ENCODE peak calls at places on chromosomes 4 and X, in seven cellular contexts. I, M, P, S, R, L and A are unnamed samples.

GRCh38 chr4:80897537-80898303 is 132.8 kb upstream of the BMP3 start:
- DNase-seq in R (no peak), L (no peak), M (no peak), S (no peak), I (no peak), P (no peak), A (no peak)

GRCh38 chrX:3712870-3713224 is 602 bp downstream of the PRKX start:
- DNase-seq in L (no peak), I (peak), S (peak), P (no peak), R (no peak), M (no peak), A (no peak)

GRCh38 chr4:146450524-146450923 is 71.2 kb downstream of the SLC10A7 start:
- DNase-seq in R (no peak), S (no peak), I (no peak), L (no peak), M (no peak), P (no peak), A (no peak)

GRCh38 chr4:42819863-42820514 is 72.5 kb upstream of the GRXCR1 start:
- DNase-seq in I (no peak), M (no peak), R (no peak), P (no peak), S (no peak), L (no peak), A (no peak)

GRCh38 chr4:173666-174314 is 49.5 kb downstream of the ZNF718 start:
- DNase-seq in L (no peak), P (no peak), I (no peak), M (no peak), S (peak), R (no peak), A (no peak)

GRCh38 chrX:7218321-7219152 is 70.6 kb upstream of the PUDP start:
- DNase-seq in R (no peak), M (no peak), S (no peak), P (no peak), L (no peak), I (no peak), A (no peak)

GRCh38 chr4:111959202-111959601 is 186.1 kb upstream of the FAM241A start:
- DNase-seq in I (no peak), L (no peak), P (peak), S (no peak), M (peak), R (no peak), A (no peak)

GRCh38 chrX:118637997-118638396 is 89.4 kb upstream of the IL13RA1 start:
- DNase-seq in L (no peak), S (no peak), R (no peak), M (no peak), I (no peak), P (peak), A (no peak)

GRCh38 chr4:38818441-38818976 is 13.9 kb upstream of the TLR1 start:
- DNase-seq in S (no peak), L (no peak), R (peak), P (no peak), I (no peak), M (no peak), A (no peak)

GRCh38 chrX:47590984-47591383 is 8.7 kb downstream of the TIMP1 start:
- DNase-seq in S (no peak), P (no peak), L (no peak), I (no peak), R (no peak), M (no peak), A (no peak)

GRCh38 chrX:38798956-38799355 is 2.3 kb upstream of the MID1IP1 start:
- DNase-seq in P (peak), S (no peak), I (no peak), R (no peak), M (peak), L (no peak), A (peak)

GRCh38 chr4:3880595-3881120 is 114.5 kb downstream of the ADRA2C start:
- DNase-seq in M (peak), R (peak), L (peak), S (peak), I (peak), P (peak), A (peak)

GRCh38 chr4:25131925-25132324 is 28.3 kb downstream of the SEPSECS start:
- DNase-seq in L (no peak), S (no peak), P (no peak), I (no peak), M (no peak), R (peak), A (no peak)

GRCh38 chr4:82968972-82969371 is 41.7 kb downstream of the LIN54 start:
- DNase-seq in P (no peak), R (no peak), I (no peak), S (no peak), L (no peak), M (no peak), A (no peak)

GRCh38 chrX:50407976-50408375 is 62.6 kb downstream of the DGKK start:
- DNase-seq in M (no peak), I (no peak), S (peak), P (no peak), R (no peak), L (no peak), A (no peak)

GRCh38 chr4:39544580-39545315 is 17.5 kb upstream of the UGDH start:
- DNase-seq in M (no peak), S (no peak), I (no peak), P (peak), L (no peak), R (no peak), A (no peak)

GRCh38 chr4:140607852-140608251 is 39.1 kb upstream of the UCP1 start:
- DNase-seq in L (no peak), I (no peak), M (no peak), R (no peak), S (no peak), P (no peak), A (no peak)

GRCh38 chrX:153981771-153982533 is 9.4 kb downstream of the TMEM187 start:
- DNase-seq in S (no peak), I (peak), R (peak), M (no peak), L (no peak), P (no peak), A (no peak)

GRCh38 chr4:8217871-8218270 is 18.8 kb downstream of the SH3TC1 start:
- DNase-seq in L (no peak), P (no peak), M (no peak), I (no peak), S (no peak), R (no peak), A (no peak)

GRCh38 chrX:139832728-139833309 is 100.0 kb downstream of the ATP11C start:
- DNase-seq in I (no peak), L (no peak), S (no peak), R (no peak), P (no peak), M (no peak), A (no peak)

GRCh38 chr4:114601304-114602052 is 2.9 kb downstream of the UGT8 start:
- DNase-seq in R (no peak), S (no peak), M (no peak), P (no peak), I (no peak), L (no peak), A (no peak)

GRCh38 chr4:27881705-27882104 is 1021.1 kb downstream of the STIM2 start:
- DNase-seq in L (no peak), M (no peak), S (no peak), I (no peak), R (no peak), P (no peak), A (no peak)